ENCODE peak calls at places on chromosomes 11 and 22, in ten cellular contexts. One of them, this sample, is unnamed. For H3K9me3, the result is how much of the 10 kb centered on the place peaks cover.

GRCh38 chr22:39343259-39344045 is 6.3 kb upstream of the SYNGR1 start:
- DNase-seq in heart left ventricle: peak
- DNase-seq in Peyer's patch: peak
- DNase-seq in CD8-positive, alpha-beta memory T cell: peak
- DNase-seq in CD8-positive, alpha-beta T cell: peak
- DNase-seq in heart right ventricle: peak
- DNase-seq in RWPE2: no peak
- DNase-seq in endodermal cell: peak
- DNase-seq in tibial artery: peak
- DNase-seq in left ventricle myocardium inferior: peak
- DNase-seq in this sample: peak

GRCh38 chr11:3167143-3168119 is 2.3 kb upstream of the OSBPL5 start:
- DNase-seq in heart left ventricle: no peak
- DNase-seq in Peyer's patch: no peak
- DNase-seq in CD8-positive, alpha-beta memory T cell: no peak
- DNase-seq in CD8-positive, alpha-beta T cell: no peak
- DNase-seq in heart right ventricle: no peak
- DNase-seq in RWPE2: peak
- DNase-seq in endodermal cell: no peak
- DNase-seq in tibial artery: no peak
- DNase-seq in left ventricle myocardium inferior: peak
- DNase-seq in this sample: no peak

GRCh38 chr11:65384301-65384889 is 1.9 kb upstream of the SLC25A45 start:
- DNase-seq in heart left ventricle: no peak
- DNase-seq in Peyer's patch: no peak
- DNase-seq in CD8-positive, alpha-beta memory T cell: peak
- DNase-seq in CD8-positive, alpha-beta T cell: no peak
- DNase-seq in heart right ventricle: no peak
- DNase-seq in RWPE2: no peak
- DNase-seq in endodermal cell: peak
- DNase-seq in tibial artery: no peak
- DNase-seq in left ventricle myocardium inferior: no peak
- DNase-seq in this sample: no peak

GRCh38 chr11:9120659-9121350 is 29.4 kb upstream of the SCUBE2 start:
- DNase-seq in heart left ventricle: no peak
- DNase-seq in Peyer's patch: no peak
- DNase-seq in CD8-positive, alpha-beta memory T cell: no peak
- DNase-seq in CD8-positive, alpha-beta T cell: no peak
- DNase-seq in heart right ventricle: no peak
- DNase-seq in RWPE2: no peak
- DNase-seq in endodermal cell: peak
- DNase-seq in tibial artery: no peak
- DNase-seq in left ventricle myocardium inferior: no peak
- DNase-seq in this sample: no peak

GRCh38 chr11:71211631-71212030 is 40.7 kb downstream of the SHANK2 start:
- DNase-seq in heart left ventricle: no peak
- DNase-seq in Peyer's patch: no peak
- DNase-seq in CD8-positive, alpha-beta memory T cell: no peak
- DNase-seq in CD8-positive, alpha-beta T cell: no peak
- DNase-seq in heart right ventricle: no peak
- DNase-seq in RWPE2: no peak
- DNase-seq in endodermal cell: no peak
- DNase-seq in tibial artery: no peak
- DNase-seq in left ventricle myocardium inferior: no peak
- DNase-seq in this sample: no peak

GRCh38 chr22:46074771-46075551 is 75.4 kb upstream of the PPARA start:
- DNase-seq in heart left ventricle: no peak
- DNase-seq in Peyer's patch: no peak
- DNase-seq in CD8-positive, alpha-beta memory T cell: no peak
- DNase-seq in CD8-positive, alpha-beta T cell: no peak
- DNase-seq in heart right ventricle: no peak
- DNase-seq in RWPE2: peak
- DNase-seq in endodermal cell: no peak
- DNase-seq in tibial artery: peak
- DNase-seq in left ventricle myocardium inferior: peak
- DNase-seq in this sample: no peak

GRCh38 chr11:23123766-23124165 is 263.5 kb upstream of the CCDC179 start:
- DNase-seq in heart left ventricle: no peak
- DNase-seq in Peyer's patch: no peak
- DNase-seq in CD8-positive, alpha-beta memory T cell: no peak
- DNase-seq in CD8-positive, alpha-beta T cell: no peak
- DNase-seq in heart right ventricle: no peak
- DNase-seq in RWPE2: no peak
- DNase-seq in endodermal cell: no peak
- DNase-seq in tibial artery: no peak
- DNase-seq in left ventricle myocardium inferior: no peak
- DNase-seq in this sample: no peak

GRCh38 chr11:73446766-73447165 is 70.6 kb downstream of the RELT start:
- DNase-seq in heart left ventricle: no peak
- DNase-seq in Peyer's patch: no peak
- DNase-seq in CD8-positive, alpha-beta memory T cell: no peak
- DNase-seq in CD8-positive, alpha-beta T cell: no peak
- DNase-seq in heart right ventricle: no peak
- DNase-seq in RWPE2: no peak
- DNase-seq in endodermal cell: no peak
- DNase-seq in tibial artery: no peak
- DNase-seq in left ventricle myocardium inferior: no peak
- DNase-seq in this sample: no peak

GRCh38 chr11:54930930-54931329 is 224.3 kb downstream of the OR4A5 start:
- DNase-seq in heart left ventricle: no peak
- DNase-seq in Peyer's patch: no peak
- DNase-seq in CD8-positive, alpha-beta memory T cell: no peak
- DNase-seq in CD8-positive, alpha-beta T cell: no peak
- DNase-seq in heart right ventricle: no peak
- DNase-seq in RWPE2: no peak
- DNase-seq in endodermal cell: no peak
- DNase-seq in tibial artery: no peak
- DNase-seq in left ventricle myocardium inferior: no peak
- DNase-seq in this sample: no peak
- H3K9me3 ChIP-seq in heart left ventricle: half or more
- H3K9me3 ChIP-seq in Peyer's patch: under half
- H3K9me3 ChIP-seq in CD8-positive, alpha-beta memory T cell: under half
- H3K9me3 ChIP-seq in CD8-positive, alpha-beta T cell: under half
- H3K9me3 ChIP-seq in heart right ventricle: half or more
- H3K9me3 ChIP-seq in RWPE2: under half
- H3K9me3 ChIP-seq in endodermal cell: half or more
- H3K9me3 ChIP-seq in tibial artery: under half
- H3K9me3 ChIP-seq in left ventricle myocardium inferior: half or more
- H3K9me3 ChIP-seq in this sample: half or more

DNA sequence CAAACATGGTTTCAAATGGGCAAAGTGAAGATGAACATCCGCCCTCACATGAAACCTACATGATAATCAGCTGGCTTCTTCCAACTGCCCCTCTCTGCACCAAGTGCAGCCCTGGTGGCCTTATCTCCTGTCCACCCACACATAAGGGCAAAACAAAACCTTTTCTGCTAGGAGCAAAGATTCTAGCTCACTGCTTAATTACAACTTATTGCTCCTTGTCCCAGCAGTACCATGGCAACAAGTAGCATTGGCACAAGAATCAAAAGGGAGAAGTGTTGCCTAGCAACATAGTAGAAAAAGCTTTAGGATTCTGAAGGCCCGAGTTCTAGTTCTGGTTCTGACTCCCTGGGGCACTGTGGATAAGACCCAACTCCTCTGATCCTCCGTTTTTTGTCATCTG is 68.7 kb upstream of the BMAL1 start:
- DNase-seq in heart left ventricle: no peak
- DNase-seq in Peyer's patch: no peak
- DNase-seq in CD8-positive, alpha-beta memory T cell: no peak
- DNase-seq in CD8-positive, alpha-beta T cell: no peak
- DNase-seq in heart right ventricle: no peak
- DNase-seq in RWPE2: no peak
- DNase-seq in endodermal cell: no peak
- DNase-seq in tibial artery: no peak
- DNase-seq in left ventricle myocardium inferior: no peak
- DNase-seq in this sample: no peak
- H3K27ac ChIP-seq in heart left ventricle: no peak
- H3K27ac ChIP-seq in Peyer's patch: no peak
- H3K27ac ChIP-seq in CD8-positive, alpha-beta memory T cell: no peak
- H3K27ac ChIP-seq in CD8-positive, alpha-beta T cell: no peak
- H3K27ac ChIP-seq in heart right ventricle: no peak
- H3K27ac ChIP-seq in RWPE2: peak
- H3K27ac ChIP-seq in endodermal cell: no peak
- H3K27ac ChIP-seq in tibial artery: no peak
- H3K27ac ChIP-seq in left ventricle myocardium inferior: no peak
- H3K27ac ChIP-seq in this sample: no peak

GRCh38 chr11:64015510-64015909 is 20.2 kb upstream of the FLRT1 start:
- DNase-seq in heart left ventricle: no peak
- DNase-seq in Peyer's patch: no peak
- DNase-seq in CD8-positive, alpha-beta memory T cell: no peak
- DNase-seq in CD8-positive, alpha-beta T cell: no peak
- DNase-seq in heart right ventricle: no peak
- DNase-seq in RWPE2: no peak
- DNase-seq in endodermal cell: no peak
- DNase-seq in tibial artery: no peak
- DNase-seq in left ventricle myocardium inferior: no peak
- DNase-seq in this sample: no peak

GRCh38 chr11:64014361-64014760 is 21.4 kb upstream of the FLRT1 start:
- DNase-seq in heart left ventricle: no peak
- DNase-seq in Peyer's patch: no peak
- DNase-seq in CD8-positive, alpha-beta memory T cell: no peak
- DNase-seq in CD8-positive, alpha-beta T cell: no peak
- DNase-seq in heart right ventricle: no peak
- DNase-seq in RWPE2: no peak
- DNase-seq in endodermal cell: no peak
- DNase-seq in tibial artery: no peak
- DNase-seq in left ventricle myocardium inferior: no peak
- DNase-seq in this sample: no peak

GRCh38 chr11:64016512-64016911 is 19.2 kb upstream of the FLRT1 start:
- DNase-seq in heart left ventricle: no peak
- DNase-seq in Peyer's patch: no peak
- DNase-seq in CD8-positive, alpha-beta memory T cell: no peak
- DNase-seq in CD8-positive, alpha-beta T cell: no peak
- DNase-seq in heart right ventricle: no peak
- DNase-seq in RWPE2: no peak
- DNase-seq in endodermal cell: no peak
- DNase-seq in tibial artery: no peak
- DNase-seq in left ventricle myocardium inferior: no peak
- DNase-seq in this sample: no peak

GRCh38 chr11:64017950-64018224 is 17.8 kb upstream of the FLRT1 start:
- DNase-seq in heart left ventricle: no peak
- DNase-seq in Peyer's patch: no peak
- DNase-seq in CD8-positive, alpha-beta memory T cell: no peak
- DNase-seq in CD8-positive, alpha-beta T cell: no peak
- DNase-seq in heart right ventricle: no peak
- DNase-seq in RWPE2: no peak
- DNase-seq in endodermal cell: no peak
- DNase-seq in tibial artery: no peak
- DNase-seq in left ventricle myocardium inferior: no peak
- DNase-seq in this sample: no peak

DNA sequence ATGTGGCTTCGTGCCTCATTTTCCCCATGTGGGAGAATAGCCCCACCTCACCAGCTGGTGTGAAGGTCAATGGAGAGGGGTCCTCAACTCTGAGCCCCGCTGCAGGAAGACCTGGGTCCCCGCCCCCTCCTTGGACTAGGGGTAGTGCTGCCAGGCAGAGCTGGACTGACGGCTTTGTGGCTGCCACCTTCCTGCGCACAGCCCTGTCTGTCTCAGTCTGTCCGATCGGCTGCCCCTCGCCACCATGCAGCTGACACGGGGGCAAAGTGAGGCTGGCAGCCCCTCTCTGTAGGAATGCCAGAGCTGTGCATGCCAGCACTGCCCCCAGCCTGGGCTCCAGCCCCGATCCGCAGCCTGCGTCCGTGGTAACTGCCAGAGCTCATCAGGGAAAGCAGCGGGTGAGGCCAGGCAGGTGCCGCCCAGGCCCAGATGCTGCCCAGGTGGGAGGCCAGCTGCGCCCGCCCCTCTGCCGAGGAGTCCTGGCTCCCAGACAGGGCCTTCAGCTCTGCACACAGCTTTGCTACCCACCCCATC is 19.7 kb upstream of the FLRT1 start:
- DNase-seq in heart left ventricle: no peak
- DNase-seq in Peyer's patch: no peak
- DNase-seq in CD8-positive, alpha-beta memory T cell: no peak
- DNase-seq in CD8-positive, alpha-beta T cell: no peak
- DNase-seq in heart right ventricle: no peak
- DNase-seq in RWPE2: no peak
- DNase-seq in endodermal cell: no peak
- DNase-seq in tibial artery: no peak
- DNase-seq in left ventricle myocardium inferior: no peak
- DNase-seq in this sample: no peak
- H3K9me3 ChIP-seq in heart left ventricle: under half
- H3K9me3 ChIP-seq in Peyer's patch: under half
- H3K9me3 ChIP-seq in CD8-positive, alpha-beta memory T cell: under half
- H3K9me3 ChIP-seq in CD8-positive, alpha-beta T cell: under half
- H3K9me3 ChIP-seq in heart right ventricle: under half
- H3K9me3 ChIP-seq in RWPE2: under half
- H3K9me3 ChIP-seq in endodermal cell: under half
- H3K9me3 ChIP-seq in tibial artery: under half
- H3K9me3 ChIP-seq in left ventricle myocardium inferior: under half
- H3K9me3 ChIP-seq in this sample: under half

GRCh38 chr11:103633819-103634590 is 402.4 kb upstream of the DDI1 start:
- DNase-seq in heart left ventricle: no peak
- DNase-seq in Peyer's patch: no peak
- DNase-seq in CD8-positive, alpha-beta memory T cell: no peak
- DNase-seq in CD8-positive, alpha-beta T cell: no peak
- DNase-seq in heart right ventricle: no peak
- DNase-seq in RWPE2: no peak
- DNase-seq in endodermal cell: no peak
- DNase-seq in tibial artery: no peak
- DNase-seq in left ventricle myocardium inferior: no peak
- DNase-seq in this sample: no peak

GRCh38 chr11:103636232-103636631 is 400.2 kb upstream of the DDI1 start:
- DNase-seq in heart left ventricle: no peak
- DNase-seq in Peyer's patch: no peak
- DNase-seq in CD8-positive, alpha-beta memory T cell: no peak
- DNase-seq in CD8-positive, alpha-beta T cell: no peak
- DNase-seq in heart right ventricle: no peak
- DNase-seq in RWPE2: no peak
- DNase-seq in endodermal cell: no peak
- DNase-seq in tibial artery: no peak
- DNase-seq in left ventricle myocardium inferior: no peak
- DNase-seq in this sample: no peak

GRCh38 chr11:103637250-103637649 is 399.2 kb upstream of the DDI1 start:
- DNase-seq in heart left ventricle: no peak
- DNase-seq in Peyer's patch: no peak
- DNase-seq in CD8-positive, alpha-beta memory T cell: no peak
- DNase-seq in CD8-positive, alpha-beta T cell: no peak
- DNase-seq in heart right ventricle: no peak
- DNase-seq in RWPE2: no peak
- DNase-seq in endodermal cell: no peak
- DNase-seq in tibial artery: no peak
- DNase-seq in left ventricle myocardium inferior: no peak
- DNase-seq in this sample: no peak

GRCh38 chr11:103631841-103632240 is 404.6 kb upstream of the DDI1 start:
- DNase-seq in heart left ventricle: no peak
- DNase-seq in Peyer's patch: no peak
- DNase-seq in CD8-positive, alpha-beta memory T cell: no peak
- DNase-seq in CD8-positive, alpha-beta T cell: no peak
- DNase-seq in heart right ventricle: no peak
- DNase-seq in RWPE2: no peak
- DNase-seq in endodermal cell: no peak
- DNase-seq in tibial artery: no peak
- DNase-seq in left ventricle myocardium inferior: no peak
- DNase-seq in this sample: no peak

DNA sequence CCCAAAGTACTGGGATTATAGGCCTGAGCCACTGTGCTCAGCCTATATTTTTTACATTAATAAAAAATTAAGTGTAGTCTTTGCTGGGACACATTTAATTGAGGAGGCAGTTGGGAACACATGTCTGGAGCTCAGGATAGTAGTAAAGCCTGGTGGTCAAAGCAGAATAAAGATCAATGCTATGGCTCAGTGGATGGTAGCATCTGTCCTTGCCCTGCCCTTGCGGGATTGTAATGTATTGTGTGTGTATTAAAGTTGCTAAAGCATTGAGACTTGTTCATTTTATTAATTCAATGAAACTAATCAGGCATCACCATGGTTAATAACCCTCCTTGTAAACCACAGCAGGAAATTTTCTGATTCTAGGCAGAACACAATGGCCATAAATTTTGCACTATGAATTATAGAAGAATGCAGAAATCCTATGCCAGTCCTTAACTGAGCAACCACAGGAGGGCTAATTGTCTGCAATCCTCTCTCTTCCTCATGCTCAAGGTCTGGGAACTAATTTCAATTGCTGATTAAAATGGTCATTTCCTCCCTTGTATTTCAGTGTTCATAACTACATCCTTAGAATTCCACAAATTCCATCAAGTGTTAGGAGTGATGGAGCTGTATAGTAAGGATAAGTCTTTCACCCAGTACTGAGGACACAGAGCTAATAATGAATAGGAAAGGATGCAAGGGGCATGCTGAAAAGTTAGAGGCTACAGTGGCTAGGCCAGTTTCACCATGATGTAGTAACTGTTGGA is 403.2 kb upstream of the DDI1 start:
- DNase-seq in heart left ventricle: no peak
- DNase-seq in Peyer's patch: no peak
- DNase-seq in CD8-positive, alpha-beta memory T cell: no peak
- DNase-seq in CD8-positive, alpha-beta T cell: no peak
- DNase-seq in heart right ventricle: no peak
- DNase-seq in RWPE2: no peak
- DNase-seq in endodermal cell: no peak
- DNase-seq in tibial artery: no peak
- DNase-seq in left ventricle myocardium inferior: no peak
- DNase-seq in this sample: no peak
- H3K27ac ChIP-seq in heart left ventricle: no peak
- H3K27ac ChIP-seq in Peyer's patch: no peak
- H3K27ac ChIP-seq in CD8-positive, alpha-beta memory T cell: no peak
- H3K27ac ChIP-seq in CD8-positive, alpha-beta T cell: no peak
- H3K27ac ChIP-seq in heart right ventricle: peak
- H3K27ac ChIP-seq in RWPE2: no peak
- H3K27ac ChIP-seq in endodermal cell: peak
- H3K27ac ChIP-seq in tibial artery: no peak
- H3K27ac ChIP-seq in left ventricle myocardium inferior: peak
- H3K27ac ChIP-seq in this sample: no peak